ENCODE peak calls at places on chromosomes 4 and X, in six cellular contexts. S is amniotic stem cell; T is fibroblast of the conjunctiva; J is SK-N-SH; P is sciatic nerve; M is naive thymus-derived CD4-positive, alpha-beta T cell. W is an unnamed sample.

GRCh38 chrX:136182394-136182793 is 35.1 kb downstream of the FHL1 start:
- DNase-seq in T (no peak), J (no peak), S (no peak), P (no peak), M (no peak), W (no peak)

GRCh38 chrX:8204169-8204935 is 33.3 kb upstream of the VCX2 start:
- DNase-seq in T (no peak), S (no peak), M (no peak), J (no peak), P (no peak), W (no peak)

GRCh38 chrX:13167444-13168207 is 123.2 kb upstream of the FAM9C start:
- DNase-seq in T (no peak), S (no peak), M (no peak), P (no peak), J (peak), W (no peak)

GRCh38 chr4:183636488-183636887 is 22.5 kb downstream of the RWDD4 start:
- DNase-seq in P (no peak), M (no peak), T (no peak), J (no peak), S (no peak), W (no peak)

GRCh38 chr4:24988776-24989175 is 42.0 kb downstream of the LGI2 start:
- DNase-seq in P (no peak), J (no peak), S (no peak), M (no peak), T (peak), W (no peak)

GRCh38 chr4:5893591-5893990 is 705 bp upstream of the CRMP1 start:
- DNase-seq in S (no peak), T (no peak), P (no peak), J (no peak), M (no peak), W (no peak)

GRCh38 chr4:79597266-79597665 is 189.2 kb upstream of the GK2 start:
- DNase-seq in S (no peak), M (no peak), T (peak), P (no peak), J (no peak), W (no peak)

GRCh38 chr4:136637071-136637777 is 895.1 kb downstream of the PCDH18 start:
- DNase-seq in S (no peak), J (peak), M (no peak), P (no peak), T (no peak), W (no peak)

GRCh38 chr4:185774815-185775684 is 36.9 kb downstream of the SORBS2 start:
- DNase-seq in T (peak), M (no peak), J (no peak), S (peak), P (no peak), W (no peak)

GRCh38 chr4:143344011-143344410 is 7.3 kb downstream of the GAB1 start:
- DNase-seq in P (peak), J (no peak), T (no peak), M (no peak), S (no peak), W (no peak)

GRCh38 chr4:23937173-23937572 is 47.3 kb upstream of the PPARGC1A start:
- DNase-seq in S (no peak), P (no peak), M (no peak), J (no peak), T (peak), W (no peak)

GRCh38 chr4:173765731-173766130 is 235.7 kb upstream of the HAND2 start:
- DNase-seq in T (no peak), S (no peak), M (no peak), J (peak), P (no peak), W (no peak)

GRCh38 chr4:181323061-181323460 is 920.1 kb upstream of the TENM3 start:
- DNase-seq in P (no peak), S (no peak), T (no peak), M (no peak), J (no peak), W (no peak)

GRCh38 chr4:10031663-10032590 is 10.6 kb upstream of the SLC2A9 start:
- DNase-seq in S (no peak), P (peak), T (no peak), J (no peak), M (no peak), W (no peak)

GRCh38 chrX:9456250-9457074 is 8.4 kb upstream of the TBL1X start:
- DNase-seq in J (no peak), M (peak), T (no peak), P (no peak), S (no peak), W (no peak)

GRCh38 chrX:45851434-45851991 is 650.8 kb upstream of the DIPK2B start:
- DNase-seq in M (peak), P (no peak), J (peak), S (no peak), T (no peak), W (no peak)